ENCODE peak calls at places on chromosome 4, in seven cellular contexts. N, J, C, V, O, W and S are unnamed samples.

GRCh38 chr4:150149381-150149780 is 71.1 kb downstream of the DCLK2 start:
- DNase-seq in C (no peak), O (no peak), N (no peak), V (no peak), W (peak; percentile 15), J (peak; percentile 23), S (no peak)

GRCh38 chr4:101954351-101954750 is 163.8 kb downstream of the BANK1 start:
- DNase-seq in J (no peak), V (no peak), N (no peak), O (no peak), C (no peak), W (no peak), S (no peak)

GRCh38 chr4:154738426-154738825 is 5.4 kb upstream of the LRAT start:
- DNase-seq in C (no peak), N (no peak), V (no peak), W (no peak), O (no peak), J (no peak), S (no peak)

GRCh38 chr4:176569301-176569700 is 223.4 kb downstream of the VEGFC start:
- DNase-seq in W (no peak), C (no peak), O (no peak), N (no peak), J (no peak), V (no peak), S (no peak)

GRCh38 chr4:143667461-143667860 is 33.0 kb downstream of the FREM3 start:
- DNase-seq in V (no peak), W (peak; percentile 76), C (no peak), N (no peak), O (peak; percentile 68), J (peak; percentile 28), S (no peak)

GRCh38 chr4:143768007-143768591 is 67.6 kb upstream of the FREM3 start:
- DNase-seq in O (no peak), C (no peak), V (no peak), N (no peak), J (no peak), W (no peak), S (no peak)

GRCh38 chr4:121717680-121718237 is 21.0 kb upstream of the ANXA5 start:
- DNase-seq in W (peak; percentile 41), O (no peak), J (no peak), N (no peak), V (no peak), C (no peak), S (no peak)

GRCh38 chr4:169698331-169698730 is 59.4 kb downstream of the HPF1 start:
- DNase-seq in J (no peak), C (no peak), N (no peak), V (no peak), W (no peak), O (no peak), S (no peak)

GRCh38 chr4:10354225-10354624 is 103.0 kb downstream of the ZNF518B start:
- DNase-seq in J (no peak), O (no peak), C (no peak), W (peak; percentile 6), V (no peak), N (no peak), S (no peak)

GRCh38 chr4:40612831-40613230 is 16.8 kb downstream of the RBM47 start:
- DNase-seq in V (no peak), J (no peak), N (no peak), C (no peak), O (no peak), W (no peak), S (no peak)

GRCh38 chr4:190014771-190015537 is 12.1 kb downstream of the FRG2 start:
- DNase-seq in C (no peak), O (no peak), N (no peak), J (no peak), V (no peak), W (no peak), S (no peak)

GRCh38 chr4:150145090-150145949 is 67.1 kb downstream of the DCLK2 start:
- DNase-seq in N (no peak), V (no peak), W (no peak), O (no peak), C (no peak), J (no peak), S (no peak)

GRCh38 chr4:143616771-143617170 is 83.7 kb downstream of the FREM3 start:
- DNase-seq in C (no peak), O (no peak), W (no peak), V (no peak), J (no peak), N (peak; percentile 48), S (no peak)

GRCh38 chr4:107826427-107826980 is 1.8 kb downstream of the SGMS2 start:
- DNase-seq in J (no peak), C (no peak), N (no peak), O (no peak), W (no peak), V (peak; percentile 14), S (no peak)

GRCh38 chr4:7066006-7066405 is 1.9 kb downstream of the GRPEL1 start:
- DNase-seq in C (no peak), W (no peak), N (no peak), V (no peak), J (no peak), O (peak; percentile 49), S (no peak)

GRCh38 chr4:164931551-164932324 is 45.7 kb downstream of the TRIM61 start:
- DNase-seq in W (no peak), N (no peak), J (no peak), O (no peak), V (no peak), C (no peak), S (no peak)

GRCh38 chr4:89586318-89586717 is 250.6 kb downstream of the SNCA start:
- DNase-seq in J (no peak), N (no peak), W (no peak), C (no peak), V (no peak), O (no peak), S (no peak)
- TF ChIP-seq EP300 in J (no peak), N (no peak), W (no peak), C (no peak), V (no peak), O (no peak), S (no peak)

GRCh38 chr4:174595141-174595929 is 73.0 kb upstream of the HPGD start:
- DNase-seq in C (no peak), W (no peak), N (no peak), V (no peak), J (no peak), O (no peak), S (no peak)
- TF ChIP-seq EP300 in C (no peak), W (no peak), N (no peak), V (no peak), J (no peak), O (no peak), S (no peak)

GRCh38 chr4:141636771-141637460 is 533 bp downstream of the IL15 start:
- DNase-seq in W (no peak), N (no peak), V (peak; percentile 54), C (no peak), O (peak; percentile 67), J (peak; percentile 17), S (no peak)
- TF ChIP-seq EP300 in W (no peak), N (no peak), V (no peak), C (no peak), O (no peak), J (no peak), S (no peak)

GRCh38 chr4:88226143-88226542 is 58.2 kb downstream of the PPM1K start:
- DNase-seq in J (no peak), N (no peak), C (no peak), V (no peak), W (no peak), O (no peak), S (no peak)
- TF ChIP-seq EP300 in J (no peak), N (no peak), C (no peak), V (no peak), W (no peak), O (no peak), S (no peak)

GRCh38 chr4:139664442-139664841 is 1.2 kb upstream of the MGST2 start:
- DNase-seq in C (no peak), O (no peak), W (no peak), J (no peak), N (no peak), V (no peak), S (no peak)

GRCh38 chr4:139666735-139667266 is 1.2 kb downstream of the MGST2 start:
- DNase-seq in N (no peak), J (peak; percentile 52), C (peak; percentile 47), W (peak; percentile 26), V (no peak), O (peak; percentile 74), S (no peak)

GRCh38 chr4:139665079-139665689 is 435 bp upstream of the MGST2 start:
- DNase-seq in N (no peak), J (no peak), V (no peak), W (no peak), O (no peak), C (no peak), S (no peak)

GRCh38 chr4:139668036-139668435 is 2.4 kb downstream of the MGST2 start:
- DNase-seq in W (no peak), J (no peak), C (no peak), V (no peak), N (no peak), O (no peak), S (no peak)

DNA sequence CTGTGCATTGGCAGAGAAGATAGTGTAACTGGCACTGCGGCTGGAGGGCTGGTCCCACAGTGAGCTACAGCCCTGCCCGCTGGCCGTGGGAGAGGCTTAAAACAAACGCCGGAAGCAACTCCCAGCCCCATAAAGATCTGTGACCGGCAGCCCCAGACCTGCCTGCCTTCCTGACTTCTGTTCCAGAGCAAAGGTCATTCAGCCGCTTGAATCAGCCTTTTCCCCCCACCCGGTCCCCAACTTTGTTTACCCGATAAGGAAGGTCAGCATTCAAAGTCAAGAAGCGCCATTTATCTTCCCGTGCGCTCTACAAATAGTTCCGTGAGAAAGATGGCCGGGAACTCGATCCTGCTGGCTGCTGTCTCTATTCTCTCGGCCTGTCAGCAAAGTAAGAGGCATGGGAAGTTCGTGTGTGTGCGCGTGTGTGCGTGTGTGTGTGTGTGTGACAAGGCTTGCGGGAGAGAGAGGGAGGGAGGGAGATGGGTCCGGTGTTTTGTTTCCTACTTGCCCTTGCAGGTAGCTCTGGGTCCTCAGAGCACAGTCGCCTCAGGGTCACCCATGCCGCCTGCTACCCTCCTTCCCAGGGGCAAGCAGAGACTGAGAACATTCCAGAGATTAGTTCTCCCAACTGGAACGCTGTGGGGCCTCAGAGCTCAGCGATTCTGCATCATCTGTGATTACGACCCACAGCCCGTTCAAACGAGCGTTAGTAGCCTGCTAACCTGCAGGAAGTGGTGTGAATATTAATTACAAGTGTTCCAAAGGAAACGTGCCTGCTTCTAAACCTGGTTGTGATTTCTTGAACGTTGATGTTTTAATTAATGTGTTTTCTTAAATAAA is at the start of gene MGST2:
- DNase-seq in J (peak; percentile 73), O (peak; percentile 82), N (no peak), W (peak; percentile 60), C (peak; percentile 98), V (peak; percentile 62), S (peak; percentile 88)
- TF ChIP-seq EP300 in J (no peak), O (no peak), N (no peak), W (no peak), C (no peak), V (no peak), S (no peak)